ENCODE peak calls at places on chromosomes 3 and 15, in four cellular contexts. O is retina; W is stimulated activated naive CD4-positive, alpha-beta T cell; J is stimulated activated naive CD8-positive, alpha-beta T cell treated with anti-CD3 and anti-CD28 coated beads, Interleukin-15, Interleukin-2, amounts not matched to agents 100 U/mL and 50 U/mL, for 24 hours. K is an unnamed sample.

GRCh38 chr3:65811917-65812316 is 226.8 kb downstream of the MAGI1 start:
- DNase-seq in O (no peak), W (no peak), J (no peak), K (no peak)

GRCh38 chr15:59456114-59456513 is 18.1 kb downstream of the FAM81A start:
- DNase-seq in O (no peak), W (no peak), J (no peak), K (no peak)

GRCh38 chr3:109952924-109953323 is 615.6 kb upstream of the DPPA4 start:
- DNase-seq in O (no peak), W (no peak), J (no peak), K (no peak)

GRCh38 chr3:140736863-140737460 is 59.1 kb downstream of the TRIM42 start:
- DNase-seq in O (peak; percentile 62), W (no peak), J (peak; percentile 8), K (peak; percentile 64)

GRCh38 chr3:55558316-55558715 is 71.2 kb upstream of the WNT5A start:
- DNase-seq in O (no peak), W (no peak), J (no peak), K (no peak)

GRCh38 chr3:31636693-31637442 is 104.1 kb downstream of the STT3B start:
- DNase-seq in O (no peak), W (peak; percentile 11), J (no peak), K (no peak)

GRCh38 chr3:136783708-136784191 is 31.6 kb upstream of the STAG1 start:
- DNase-seq in O (no peak), W (no peak), J (no peak), K (no peak)

GRCh38 chr3:125587039-125587664 is 8.1 kb downstream of the OSBPL11 start:
- DNase-seq in O (no peak), W (no peak), J (no peak), K (no peak)

GRCh38 chr3:16741103-16741758 is 136.0 kb upstream of the DAZL start:
- DNase-seq in O (no peak), W (no peak), J (peak; percentile 34), K (no peak)

GRCh38 chr3:58874795-58875194 is 175.0 kb downstream of the CFAP20DC start:
- DNase-seq in O (no peak), W (no peak), J (peak; percentile 9), K (no peak)

GRCh38 chr15:89826671-89827655 is 12.3 kb upstream of the ANPEP start:
- DNase-seq in O (no peak), W (no peak), J (no peak), K (no peak)

GRCh38 chr3:185484296-185484695 is 14.5 kb downstream of the TMEM41A start:
- DNase-seq in O (no peak), W (no peak), J (no peak), K (no peak)

GRCh38 chr3:156751461-156752025 is 74.6 kb upstream of the LEKR1 start:
- DNase-seq in O (peak; percentile 60), W (no peak), J (no peak), K (peak; percentile 47)

GRCh38 chr15:52078876-52079700 is 33.5 kb downstream of the BCL2L10 start:
- DNase-seq in O (peak; percentile 66), W (peak; percentile 80), J (peak; percentile 94), K (peak; percentile 91)

GRCh38 chr3:107599755-107600122 is 77.0 kb downstream of the BBX start:
- DNase-seq in O (no peak), W (no peak), J (no peak), K (no peak)

GRCh38 chr3:42698911-42699230 is 3.7 kb downstream of the HHATL start:
- DNase-seq in O (no peak), W (no peak), J (peak; percentile 14), K (no peak)

GRCh38 chr3:86990734-86991481 is at the start of gene VGLL3:
- DNase-seq in O (peak; percentile 86), W (no peak), J (no peak), K (peak; percentile 58)

GRCh38 chr15:32747886-32748285 is 30.1 kb downstream of the GREM1 start:
- DNase-seq in O (no peak), W (no peak), J (no peak), K (no peak)

K was measured in endothelial cell.